ENCODE peak calls at places on chromosome 4, in seven cellular contexts. X, M, Y, J, S, A and E are unnamed samples.

GRCh38 chr4:61995717-61996337 is 795.7 kb downstream of the ADGRL3 start:
- DNase-seq in X (no peak), M (no peak), Y (no peak), J (no peak), S (no peak), A (no peak), E (no peak)

GRCh38 chr4:80184053-80184790 is 13.1 kb upstream of the PRDM8 start:
- DNase-seq in X (peak; percentile 48), M (peak; percentile 85), Y (peak; percentile 88), J (peak; percentile 93), S (peak; percentile 93), A (peak; percentile 84), E (peak; percentile 70)

GRCh38 chr4:141711211-141711610 is 74.8 kb downstream of the IL15 start:
- DNase-seq in X (no peak), M (peak; percentile 61), Y (no peak), J (peak; percentile 43), S (peak; percentile 74), A (no peak), E (no peak)

GRCh38 chr4:53490161-53490915 is 100.9 kb downstream of the LNX1 start:
- DNase-seq in X (no peak), M (no peak), Y (no peak), J (no peak), S (peak; percentile 64), A (no peak), E (no peak)

GRCh38 chr4:74228691-74229640 is 71.0 kb downstream of the MTHFD2L start:
- DNase-seq in X (peak; percentile 72), M (peak; percentile 97), Y (peak; percentile 30), J (peak; percentile 93), S (peak; percentile 80), A (peak; percentile 85), E (peak; percentile 75)

GRCh38 chr4:63700569-63700968 is 708.7 kb downstream of the TECRL start:
- DNase-seq in X (no peak), M (no peak), Y (no peak), J (peak; percentile 14), S (no peak), A (no peak), E (no peak)

GRCh38 chr4:96599752-96600151 is 759.9 kb downstream of the PDHA2 start:
- DNase-seq in X (no peak), M (no peak), Y (no peak), J (peak; percentile 7), S (no peak), A (no peak), E (no peak)

GRCh38 chr4:88457307-88458090 is 580 bp downstream of the HERC5 start:
- DNase-seq in X (peak; percentile 6), M (peak; percentile 21), Y (peak; percentile 74), J (peak; percentile 77), S (peak; percentile 65), A (peak; percentile 57), E (no peak)

GRCh38 chr4:143654571-143654970 is 45.9 kb downstream of the FREM3 start:
- DNase-seq in X (no peak), M (no peak), Y (no peak), J (no peak), S (peak; percentile 66), A (no peak), E (no peak)

GRCh38 chr4:88523325-88524129 is at the start of gene PYURF:
- DNase-seq in X (peak; percentile 71), M (peak; percentile 87), Y (peak; percentile 93), J (peak; percentile 98), S (peak; percentile 99), A (peak; percentile 94), E (peak; percentile 80)

GRCh38 chr4:142874684-142875083 is 28.6 kb upstream of the INPP4B start:
- DNase-seq in X (no peak), M (no peak), Y (no peak), J (no peak), S (no peak), A (no peak), E (no peak)

GRCh38 chr4:81173213-81173612 is 41.8 kb downstream of the PRKG2 start:
- DNase-seq in X (no peak), M (no peak), Y (no peak), J (no peak), S (peak; percentile 7), A (no peak), E (no peak)

GRCh38 chr4:47786958-47787370 is 50.9 kb downstream of the CORIN start:
- DNase-seq in X (no peak), M (no peak), Y (no peak), J (no peak), S (no peak), A (peak; percentile 96), E (no peak)

GRCh38 chr4:147741190-147741788 is 9.4 kb downstream of the ARHGAP10 start:
- DNase-seq in X (no peak), M (peak; percentile 46), Y (peak; percentile 52), J (no peak), S (peak; percentile 42), A (no peak), E (no peak)

GRCh38 chr4:179344861-179345260 is 1902.6 kb upstream of the AGA start:
- DNase-seq in X (no peak), M (no peak), Y (no peak), J (no peak), S (no peak), A (no peak), E (no peak)

GRCh38 chr4:185589067-185589844 is 53.9 kb upstream of the PDLIM3 start:
- DNase-seq in X (peak; percentile 81), M (no peak), Y (no peak), J (no peak), S (peak; percentile 40), A (no peak), E (no peak)

GRCh38 chr4:106497271-106497670 is 128.7 kb upstream of the GIMD1 start:
- DNase-seq in X (no peak), M (no peak), Y (no peak), J (no peak), S (peak; percentile 33), A (no peak), E (no peak)

GRCh38 chr4:185567828-185568442 is 32.6 kb upstream of the PDLIM3 start:
- DNase-seq in X (no peak), M (no peak), Y (no peak), J (no peak), S (peak; percentile 38), A (no peak), E (no peak)

GRCh38 chr4:145308598-145308997 is 128.2 kb upstream of the OTUD4 start:
- DNase-seq in X (no peak), M (no peak), Y (no peak), J (no peak), S (no peak), A (no peak), E (no peak)

GRCh38 chr4:139875456-139875855 is 209.8 kb downstream of the MGST2 start:
- DNase-seq in X (no peak), M (no peak), Y (no peak), J (peak; percentile 81), S (no peak), A (no peak), E (no peak)

GRCh38 chr4:101191302-101192098 is 155.8 kb downstream of the PPP3CA start:
- DNase-seq in X (no peak), M (no peak), Y (peak; percentile 47), J (peak; percentile 73), S (peak; percentile 73), A (no peak), E (no peak)

GRCh38 chr4:105139646-105140045 is 7.0 kb upstream of the TET2 start:
- DNase-seq in X (no peak), M (no peak), Y (no peak), J (no peak), S (peak; percentile 20), A (no peak), E (no peak)

GRCh38 chr4:8829584-8829983 is 42.1 kb downstream of the HMX1 start:
- DNase-seq in X (no peak), M (no peak), Y (no peak), J (no peak), S (no peak), A (no peak), E (no peak)

GRCh38 chr4:132316738-132317137 is 832.4 kb upstream of the PCDH10 start:
- DNase-seq in X (no peak), M (no peak), Y (no peak), J (no peak), S (no peak), A (no peak), E (no peak)
- TF ChIP-seq EZH2phosphoT487 in X (no peak), M (no peak), Y (no peak), J (no peak), S (no peak), A (no peak), E (no peak)

DNA sequence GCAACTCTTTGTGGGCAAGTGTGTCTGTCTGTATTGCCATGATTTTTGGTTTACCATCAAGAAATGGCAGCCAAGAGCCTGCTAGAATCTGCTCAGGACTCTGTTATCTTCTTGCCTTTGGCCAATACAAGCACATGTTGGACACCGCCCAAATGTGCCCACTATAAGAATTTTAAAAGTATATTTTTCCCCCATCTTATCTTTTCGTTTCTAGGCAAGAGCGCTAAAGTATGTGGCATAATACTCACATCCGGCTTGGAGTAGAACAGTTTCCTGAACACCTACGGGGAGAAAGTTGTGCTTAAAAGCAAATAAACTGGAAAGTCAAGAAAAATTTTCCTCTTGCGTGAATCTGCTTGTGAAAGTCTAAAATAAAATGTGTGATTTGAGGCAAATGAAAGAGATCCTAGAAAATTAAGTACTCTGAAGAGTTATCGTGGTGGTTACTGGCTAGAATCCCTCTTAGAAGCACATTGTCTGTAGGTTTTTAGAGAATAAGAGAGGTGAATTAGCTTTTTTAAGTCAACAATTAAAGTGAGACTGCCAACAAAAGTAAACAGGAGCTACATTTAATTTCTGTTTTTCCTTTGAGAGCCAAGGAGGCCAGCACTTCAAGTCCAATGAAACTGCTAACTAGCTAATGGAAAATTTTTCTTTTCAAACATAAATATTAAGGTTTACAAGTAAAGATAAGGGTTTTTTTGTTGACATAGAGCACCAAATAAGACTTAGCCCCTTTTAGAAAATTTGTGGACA is 220.2 kb downstream of the SOWAHB start:
- DNase-seq in X (no peak), M (no peak), Y (no peak), J (no peak), S (no peak), A (no peak), E (no peak)
- H3K27ac ChIP-seq in X (no peak overlapping the region), M (peak overlapping the region; percentile 35), Y (no peak overlapping the region), J (no peak overlapping the region), S (no peak overlapping the region), A (no peak overlapping the region), E (no peak overlapping the region)

DNA sequence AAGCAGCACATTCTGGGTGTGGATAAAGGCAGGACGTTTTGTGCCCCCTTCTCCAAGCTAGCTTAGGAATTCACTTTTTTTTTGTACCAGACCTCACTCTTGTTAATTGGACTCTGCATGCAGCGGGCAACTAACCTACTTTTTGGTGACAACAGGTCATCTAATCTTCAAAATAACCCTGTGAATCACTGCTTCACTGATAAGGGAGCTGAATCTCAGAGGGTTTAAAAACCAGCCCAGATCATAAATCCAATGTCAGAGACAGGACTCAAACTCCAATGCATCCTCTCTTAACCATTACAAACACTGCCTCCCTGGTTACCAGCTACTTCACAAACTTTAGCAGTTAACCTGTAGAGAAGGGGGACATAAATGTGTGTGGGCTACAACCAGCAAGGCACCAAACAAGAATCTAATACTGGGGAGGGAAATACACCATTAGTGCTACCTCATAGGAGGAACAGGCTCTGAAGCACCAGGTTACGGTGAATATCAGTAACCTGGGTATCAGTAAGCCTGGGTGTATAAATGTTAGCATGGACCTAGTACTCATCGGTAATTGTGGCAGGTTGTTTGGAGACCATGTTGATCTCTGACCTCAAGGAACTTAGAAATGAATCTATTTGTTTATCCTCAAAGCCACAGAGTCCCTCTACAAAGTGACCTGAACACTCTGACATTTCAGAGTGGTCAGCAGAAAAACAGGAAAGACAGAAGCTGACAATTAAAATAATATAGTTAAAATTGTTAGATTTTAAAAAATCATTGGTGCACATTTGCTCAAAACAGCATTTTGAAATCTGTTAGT is 2.6 kb downstream of the TIFA start:
- DNase-seq in X (no peak), M (no peak), Y (no peak), J (no peak), S (no peak), A (no peak), E (no peak)
- H3K4me1 ChIP-seq in X (peaks cover 9% of the 10 kb centered on the region), M (peaks cover 3% of the 10 kb centered on the region), Y (peaks cover 11% of the 10 kb centered on the region), J (peaks cover 5% of the 10 kb centered on the region), S (peaks cover 6% of the 10 kb centered on the region), A (peaks cover 48% of the 10 kb centered on the region), E (peaks cover 76% of the 10 kb centered on the region)

GRCh38 chr4:122798101-122798500 is 28.5 kb upstream of the FGF2 start:
- DNase-seq in X (no peak), M (no peak), Y (peak; percentile 23), J (peak; percentile 69), S (peak; percentile 94), A (peak; percentile 66), E (no peak)
- TF ChIP-seq EZH2phosphoT487 in X (no peak), M (no peak), Y (no peak), J (no peak), S (no peak), A (no peak), E (no peak)